ENCODE peak calls at places on chromosomes 5 and 9, in four cellular contexts. One of them, this sample, is unnamed.

GRCh38 chr5:59525957-59526356 is 367.6 kb downstream of the PDE4D start:
- DNase-seq in upper lobe of right lung: no peak
- DNase-seq in right lobe of liver: no peak
- DNase-seq in mammary epithelial cell: peak
- DNase-seq in this sample: no peak

GRCh38 chr5:126965061-126965475 is 65.3 kb downstream of the MARCHF3 start:
- DNase-seq in upper lobe of right lung: no peak
- DNase-seq in right lobe of liver: no peak
- DNase-seq in mammary epithelial cell: peak
- DNase-seq in this sample: no peak

GRCh38 chr9:27395484-27395921 is 98.6 kb upstream of the EQTN start:
- DNase-seq in upper lobe of right lung: no peak
- DNase-seq in right lobe of liver: no peak
- DNase-seq in mammary epithelial cell: peak
- DNase-seq in this sample: no peak

GRCh38 chr9:87359958-87360601 is 137.6 kb upstream of the DAPK1 start:
- DNase-seq in upper lobe of right lung: no peak
- DNase-seq in right lobe of liver: peak
- DNase-seq in mammary epithelial cell: no peak
- DNase-seq in this sample: no peak

GRCh38 chr9:111955048-111955447 is 58.4 kb downstream of the UGCG start:
- DNase-seq in upper lobe of right lung: no peak
- DNase-seq in right lobe of liver: no peak
- DNase-seq in mammary epithelial cell: no peak
- DNase-seq in this sample: no peak

GRCh38 chr9:137083418-137084004 is 3.3 kb upstream of the MAN1B1 start:
- DNase-seq in upper lobe of right lung: peak
- DNase-seq in right lobe of liver: no peak
- DNase-seq in mammary epithelial cell: peak
- DNase-seq in this sample: no peak

GRCh38 chr5:71529682-71530081 is 57.5 kb upstream of the MCCC2 start:
- DNase-seq in upper lobe of right lung: no peak
- DNase-seq in right lobe of liver: no peak
- DNase-seq in mammary epithelial cell: no peak
- DNase-seq in this sample: no peak

GRCh38 chr5:113020461-113021273 is 44.1 kb downstream of the DCP2 start:
- DNase-seq in upper lobe of right lung: no peak
- DNase-seq in right lobe of liver: no peak
- DNase-seq in mammary epithelial cell: peak
- DNase-seq in this sample: no peak

DNA sequence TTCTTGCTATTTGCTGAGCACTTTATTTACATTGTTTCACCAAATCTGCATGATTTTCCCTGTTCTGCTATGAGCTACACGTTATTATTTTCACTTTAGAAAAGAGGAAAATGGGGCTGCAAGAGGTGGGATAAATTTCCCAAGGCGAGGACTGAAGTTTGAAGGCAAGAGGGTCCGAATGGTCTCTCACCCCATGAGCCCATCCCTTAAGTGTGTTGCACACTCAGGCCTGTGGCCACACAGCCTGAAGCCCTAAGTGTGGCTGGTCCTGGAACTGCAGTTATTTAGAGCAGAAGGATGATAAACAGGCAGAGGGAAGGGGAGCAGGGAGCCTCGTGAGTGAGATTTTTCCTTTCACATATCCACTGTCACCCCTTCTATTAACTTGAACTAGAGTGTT is 7.8 kb downstream of the PDE8B start:
- DNase-seq in upper lobe of right lung: no peak
- DNase-seq in right lobe of liver: no peak
- DNase-seq in mammary epithelial cell: no peak
- DNase-seq in this sample: no peak
- TF ChIP-seq CTCF in upper lobe of right lung: no peak
- TF ChIP-seq CTCF in right lobe of liver: peak
- TF ChIP-seq CTCF in mammary epithelial cell: peak
- TF ChIP-seq CTCF in this sample: peak

DNA sequence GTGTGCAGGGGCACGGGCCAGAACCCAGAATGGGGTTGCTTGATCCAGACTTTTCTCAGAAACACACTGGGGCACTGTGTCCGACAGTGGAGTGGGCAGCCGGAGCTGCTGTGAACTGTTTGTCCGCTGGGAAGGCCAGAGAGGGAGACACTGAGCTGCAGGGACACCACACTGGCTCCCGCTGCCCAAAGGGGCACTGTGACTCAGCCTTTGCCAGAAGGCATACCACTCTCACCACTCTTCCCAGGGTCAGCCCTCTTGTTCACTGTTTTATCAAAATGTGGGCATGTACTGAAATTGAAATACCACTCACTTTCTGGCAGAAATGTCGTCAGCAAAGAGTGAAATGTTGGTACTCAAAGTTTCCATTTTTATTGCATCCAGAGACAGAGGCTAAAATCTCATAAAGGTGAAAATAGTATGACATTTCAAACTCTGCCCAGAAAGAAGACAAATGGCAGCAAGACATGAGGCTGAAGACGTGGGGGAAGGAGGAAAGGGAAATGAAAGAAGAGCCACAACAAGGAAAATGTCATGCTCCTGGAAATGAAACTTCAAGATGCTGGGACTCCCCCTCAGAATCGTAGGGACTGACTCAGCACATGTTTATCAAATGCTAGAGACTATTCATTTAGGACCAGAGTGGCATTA is 4.5 kb upstream of the IL7R start:
- DNase-seq in upper lobe of right lung: no peak
- DNase-seq in right lobe of liver: no peak
- DNase-seq in mammary epithelial cell: no peak
- DNase-seq in this sample: no peak
- TF ChIP-seq CTCF in upper lobe of right lung: no peak
- TF ChIP-seq CTCF in right lobe of liver: no peak
- TF ChIP-seq CTCF in mammary epithelial cell: no peak
- TF ChIP-seq CTCF in this sample: no peak

DNA sequence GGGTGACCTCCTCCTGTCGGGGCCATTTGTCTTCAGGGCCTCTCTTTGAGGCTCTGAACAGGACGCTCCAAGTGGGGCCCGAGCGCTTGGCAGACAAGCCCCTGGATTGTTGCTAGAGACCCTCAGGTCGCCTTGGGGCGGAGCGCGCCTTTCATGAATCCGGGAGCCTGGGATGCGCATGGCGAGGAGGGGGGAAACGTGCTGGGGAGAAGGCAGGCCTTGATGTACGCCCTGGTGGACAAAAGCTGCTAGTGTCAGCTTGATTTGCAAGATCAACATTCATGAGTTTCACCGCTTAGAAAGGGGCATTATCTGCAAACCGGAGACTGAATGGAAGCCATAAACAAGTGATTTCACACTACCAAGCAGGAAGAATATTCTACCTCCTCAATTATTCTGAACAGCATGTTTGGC is 226.3 kb downstream of the SMARCA2 start:
- DNase-seq in upper lobe of right lung: peak
- DNase-seq in right lobe of liver: no peak
- DNase-seq in mammary epithelial cell: no peak
- DNase-seq in this sample: peak
- TF ChIP-seq CTCF in upper lobe of right lung: peak
- TF ChIP-seq CTCF in right lobe of liver: no peak
- TF ChIP-seq CTCF in mammary epithelial cell: peak
- TF ChIP-seq CTCF in this sample: peak

GRCh38 chr5:1346627-1347440 is 1.9 kb upstream of the CLPTM1L start:
- DNase-seq in upper lobe of right lung: no peak
- DNase-seq in right lobe of liver: no peak
- DNase-seq in mammary epithelial cell: no peak
- DNase-seq in this sample: no peak

GRCh38 chr5:1345876-1346626 is 1.2 kb upstream of the CLPTM1L start:
- DNase-seq in upper lobe of right lung: no peak
- DNase-seq in right lobe of liver: no peak
- DNase-seq in mammary epithelial cell: no peak
- DNase-seq in this sample: no peak

GRCh38 chr5:1343315-1343751 is 1.6 kb downstream of the CLPTM1L start:
- DNase-seq in upper lobe of right lung: peak
- DNase-seq in right lobe of liver: no peak
- DNase-seq in mammary epithelial cell: no peak
- DNase-seq in this sample: no peak

GRCh38 chr5:1343931-1344901 is 683 bp downstream of the CLPTM1L start:
- DNase-seq in upper lobe of right lung: no peak
- DNase-seq in right lobe of liver: no peak
- DNase-seq in mammary epithelial cell: peak
- DNase-seq in this sample: no peak

DNA sequence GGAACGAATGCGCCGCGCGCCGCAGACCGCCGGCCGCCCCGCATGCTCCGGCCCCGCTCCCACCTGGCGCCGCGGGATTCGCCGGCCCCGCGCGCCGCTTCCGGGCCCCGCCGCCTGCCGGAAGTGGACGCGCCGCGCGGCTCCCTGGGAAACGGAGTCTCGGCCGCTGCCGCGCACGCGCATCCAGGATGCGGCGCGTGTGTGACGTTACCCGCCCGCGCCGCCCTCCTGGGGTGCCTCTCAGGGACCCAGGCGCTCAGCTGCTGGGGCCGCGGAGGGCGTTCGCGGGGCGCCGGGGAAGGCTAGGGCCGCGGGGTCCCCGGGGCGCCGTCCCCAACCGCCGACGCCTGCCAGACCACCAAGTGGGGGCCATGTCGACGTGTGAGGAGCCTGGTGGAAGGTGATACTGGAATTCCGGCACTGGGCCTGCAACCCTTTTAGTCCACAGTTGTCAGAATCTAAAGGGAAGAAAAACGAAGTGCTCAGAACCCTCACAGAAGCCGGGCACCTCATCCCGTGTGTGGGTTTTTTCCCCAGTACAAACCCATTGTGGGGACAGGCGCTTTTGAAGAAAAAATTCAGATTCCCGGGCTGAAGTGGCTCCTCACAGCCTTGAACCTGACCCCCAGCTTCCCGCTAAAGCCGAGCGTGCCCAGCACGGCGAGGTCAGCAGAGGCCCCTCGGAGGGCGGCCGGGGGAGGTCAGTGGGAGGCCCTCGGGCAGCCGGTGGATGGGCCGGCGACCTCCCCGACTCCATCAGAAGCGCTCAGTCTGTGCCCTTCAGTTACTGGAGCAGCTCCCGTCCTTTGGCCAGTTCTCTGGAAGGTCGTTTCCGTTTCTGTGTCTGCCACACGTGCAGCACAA is at the start of gene CLPTM1L:
- DNase-seq in upper lobe of right lung: peak
- DNase-seq in right lobe of liver: peak
- DNase-seq in mammary epithelial cell: peak
- DNase-seq in this sample: peak
- TF ChIP-seq CTCF in upper lobe of right lung: no peak
- TF ChIP-seq CTCF in right lobe of liver: peak
- TF ChIP-seq CTCF in mammary epithelial cell: no peak
- TF ChIP-seq CTCF in this sample: no peak

DNA sequence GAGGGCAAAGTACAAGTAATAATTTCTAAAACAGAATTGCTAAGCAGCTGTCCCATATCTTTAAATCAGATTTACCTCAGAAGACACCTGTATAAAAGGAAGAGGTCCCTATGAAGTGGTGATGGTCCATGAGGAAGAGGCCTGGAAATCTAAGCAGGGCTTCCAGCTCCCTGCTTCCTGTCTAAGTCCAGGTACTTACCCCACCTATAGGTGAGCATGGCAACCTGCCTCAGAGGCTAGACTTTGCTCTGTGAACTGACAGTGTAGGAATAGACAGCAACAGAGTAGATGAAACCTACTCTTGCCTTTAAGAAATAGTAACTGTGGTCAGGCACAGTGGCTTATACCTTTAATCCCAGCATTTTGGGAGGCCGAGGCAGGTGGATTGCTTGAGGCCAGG is 55.8 kb upstream of the ARRDC3 start:
- DNase-seq in upper lobe of right lung: no peak
- DNase-seq in right lobe of liver: no peak
- DNase-seq in mammary epithelial cell: peak
- DNase-seq in this sample: no peak
- TF ChIP-seq CTCF in upper lobe of right lung: no peak
- TF ChIP-seq CTCF in right lobe of liver: no peak
- TF ChIP-seq CTCF in mammary epithelial cell: no peak
- TF ChIP-seq CTCF in this sample: no peak

GRCh38 chr9:93592389-93593021 is 16.1 kb downstream of the PHF2 start:
- DNase-seq in upper lobe of right lung: no peak
- DNase-seq in right lobe of liver: peak
- DNase-seq in mammary epithelial cell: no peak
- DNase-seq in this sample: no peak
- TF ChIP-seq CTCF in upper lobe of right lung: no peak
- TF ChIP-seq CTCF in right lobe of liver: no peak
- TF ChIP-seq CTCF in mammary epithelial cell: no peak
- TF ChIP-seq CTCF in this sample: no peak

GRCh38 chr5:1772634-1773033 is 27.0 kb downstream of the MRPL36 start:
- DNase-seq in upper lobe of right lung: no peak
- DNase-seq in right lobe of liver: no peak
- DNase-seq in mammary epithelial cell: peak
- DNase-seq in this sample: no peak
- TF ChIP-seq CTCF in upper lobe of right lung: no peak
- TF ChIP-seq CTCF in right lobe of liver: no peak
- TF ChIP-seq CTCF in mammary epithelial cell: peak
- TF ChIP-seq CTCF in this sample: peak

GRCh38 chr5:42654645-42655044 is 102.0 kb upstream of the CCDC152 start:
- DNase-seq in upper lobe of right lung: no peak
- DNase-seq in right lobe of liver: peak
- DNase-seq in mammary epithelial cell: no peak
- DNase-seq in this sample: no peak

GRCh38 chr5:42655982-42656660 is 100.5 kb upstream of the CCDC152 start:
- DNase-seq in upper lobe of right lung: no peak
- DNase-seq in right lobe of liver: no peak
- DNase-seq in mammary epithelial cell: peak
- DNase-seq in this sample: no peak

GRCh38 chr5:42653705-42654104 is 102.9 kb upstream of the CCDC152 start:
- DNase-seq in upper lobe of right lung: no peak
- DNase-seq in right lobe of liver: no peak
- DNase-seq in mammary epithelial cell: no peak
- DNase-seq in this sample: no peak

DNA sequence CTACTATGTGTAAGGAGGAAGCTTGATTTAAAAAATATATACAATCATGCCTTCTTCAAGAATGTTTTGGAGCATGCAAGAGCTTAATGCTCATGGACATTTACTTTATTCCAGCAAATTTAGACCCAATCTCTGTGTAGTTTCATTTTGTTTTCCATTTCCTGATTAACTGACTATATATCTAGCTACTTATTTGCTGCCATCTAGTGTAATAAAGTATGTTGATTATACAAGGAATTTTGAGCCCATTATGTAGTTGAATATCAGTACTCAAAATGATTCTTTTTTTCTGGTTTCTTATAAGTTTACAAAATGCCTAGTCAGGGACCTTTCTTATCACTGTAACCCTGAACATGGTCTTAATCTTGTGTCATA is 100.0 kb upstream of the CCDC152 start:
- DNase-seq in upper lobe of right lung: no peak
- DNase-seq in right lobe of liver: no peak
- DNase-seq in mammary epithelial cell: peak
- DNase-seq in this sample: no peak
- TF ChIP-seq CTCF in upper lobe of right lung: peak
- TF ChIP-seq CTCF in right lobe of liver: peak
- TF ChIP-seq CTCF in mammary epithelial cell: peak
- TF ChIP-seq CTCF in this sample: peak

DNA sequence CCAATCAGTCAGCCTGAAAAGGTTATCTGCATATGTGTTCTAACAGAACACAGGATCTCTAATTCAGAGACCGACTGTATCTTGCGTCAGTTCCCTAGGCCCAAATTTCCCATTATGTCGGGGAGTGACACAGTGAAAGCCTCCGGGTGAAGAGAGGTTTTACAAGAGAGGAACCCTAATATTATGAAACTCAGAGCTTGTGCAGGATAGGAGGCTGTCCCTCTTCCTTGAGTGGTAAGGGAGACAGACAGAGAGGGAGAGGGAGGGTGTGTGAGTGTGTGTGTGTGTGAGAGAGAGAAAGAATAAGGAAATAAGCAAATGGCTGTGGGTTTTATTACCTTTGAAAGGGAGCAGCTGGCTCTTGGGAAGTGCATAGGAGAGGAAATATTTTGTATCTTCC is 1.9 kb downstream of the CD14 start:
- DNase-seq in upper lobe of right lung: no peak
- DNase-seq in right lobe of liver: peak
- DNase-seq in mammary epithelial cell: no peak
- DNase-seq in this sample: no peak
- TF ChIP-seq CTCF in upper lobe of right lung: no peak
- TF ChIP-seq CTCF in right lobe of liver: no peak
- TF ChIP-seq CTCF in mammary epithelial cell: no peak
- TF ChIP-seq CTCF in this sample: no peak

This sample was measured in type B pancreatic cell.